ENCODE peak calls at places on chromosomes 5 and 9, in seven cellular contexts. R is fibroblast of the aortic adventitia, W is sciatic nerve, A is NCI-H460, O is heart right ventricle, Z is AG04450, T is tibial nerve. Q is an unnamed sample.

GRCh38 chr9:136944094-136944518 is 432 bp downstream of the FBXW5 start:
- DNase-seq in Z (peak), O (no peak), A (peak), W (no peak), R (peak), T (peak), Q (peak)

GRCh38 chr5:8019719-8020218 is 150.8 kb downstream of the MTRR start:
- DNase-seq in O (no peak), Z (no peak), R (no peak), T (no peak), W (no peak), A (no peak), Q (no peak)

GRCh38 chr5:32733582-32734340 is 22.6 kb downstream of the NPR3 start:
- DNase-seq in Z (no peak), A (no peak), T (no peak), O (no peak), W (no peak), R (no peak), Q (no peak)

GRCh38 chr5:55510523-55510880 is 24.3 kb downstream of the PLPP1 start:
- DNase-seq in Z (no peak), O (no peak), R (no peak), A (no peak), W (no peak), T (no peak), Q (no peak)

GRCh38 chr5:143886621-143887301 is 74.8 kb downstream of the HMHB1 start:
- DNase-seq in T (no peak), O (no peak), Z (no peak), A (no peak), R (peak), W (no peak), Q (no peak)

GRCh38 chr5:6583049-6583880 is 49.6 kb downstream of the NSUN2 start:
- DNase-seq in A (no peak), Z (no peak), R (no peak), O (no peak), T (no peak), W (no peak), Q (peak)

GRCh38 chr5:40240111-40240510 is 439.6 kb upstream of the PTGER4 start:
- DNase-seq in W (no peak), R (peak), A (no peak), T (no peak), O (no peak), Z (no peak), Q (no peak)

GRCh38 chr5:116553366-116553765 is 21.3 kb downstream of the SEMA6A start:
- DNase-seq in Z (no peak), W (no peak), R (no peak), A (no peak), O (no peak), T (no peak), Q (no peak)

GRCh38 chr9:134153450-134153849 is 10.9 kb downstream of the RNU6ATAC start:
- DNase-seq in Z (no peak), W (no peak), T (no peak), R (no peak), O (no peak), A (no peak), Q (no peak)

GRCh38 chr9:17807670-17808282 is 228.9 kb downstream of the SH3GL2 start:
- DNase-seq in A (no peak), W (no peak), T (no peak), O (no peak), Z (no peak), R (no peak), Q (no peak)

GRCh38 chr5:116573617-116574431 is 799 bp downstream of the SEMA6A start:
- DNase-seq in W (no peak), O (peak), T (no peak), R (no peak), Z (no peak), A (no peak), Q (no peak)

GRCh38 chr9:14272924-14273528 is 40.9 kb downstream of the NFIB start:
- DNase-seq in W (no peak), Z (no peak), A (no peak), R (no peak), T (no peak), O (no peak), Q (no peak)

GRCh38 chr5:24141046-24141445 is 503.7 kb downstream of the CDH10 start:
- DNase-seq in R (peak), A (no peak), T (no peak), Z (no peak), W (peak), O (peak), Q (peak)

GRCh38 chr5:181001947-181002346 is 13.3 kb downstream of the BTNL3 start:
- DNase-seq in O (no peak), A (no peak), W (no peak), T (no peak), R (no peak), Z (no peak), Q (no peak)

GRCh38 chr5:127801751-127802476 is 98.7 kb downstream of the CCDC192 start:
- DNase-seq in T (no peak), O (no peak), W (no peak), A (no peak), R (peak), Z (no peak), Q (no peak)

GRCh38 chr5:142568996-142569335 is 116.9 kb downstream of the FGF1 start:
- DNase-seq in Z (no peak), A (no peak), R (no peak), T (no peak), O (no peak), W (no peak), Q (no peak)

GRCh38 chr5:88298425-88298824 is 29.8 kb upstream of the TMEM161B start:
- DNase-seq in Z (peak), O (no peak), R (peak), T (no peak), A (no peak), W (no peak), Q (no peak)

GRCh38 chr9:36725777-36726356 is 153.2 kb downstream of the MELK start:
- DNase-seq in W (no peak), R (no peak), O (no peak), T (no peak), Z (no peak), A (no peak), Q (peak)

GRCh38 chr5:122941737-122942136 is 94.8 kb downstream of the PPIC start:
- DNase-seq in O (no peak), A (no peak), Z (no peak), W (no peak), T (no peak), R (no peak), Q (no peak)

GRCh38 chr5:78838753-78839152 is 146.4 kb downstream of the ARSB start:
- DNase-seq in T (no peak), W (no peak), O (no peak), A (no peak), R (no peak), Z (no peak), Q (no peak)

GRCh38 chr9:128684325-128685021 is 4.5 kb upstream of the SET start:
- DNase-seq in Z (no peak), A (peak), O (peak), R (peak), W (peak), T (peak), Q (peak)

GRCh38 chr9:133111461-133112360 is 9.3 kb downstream of the RALGDS start:
- DNase-seq in R (no peak), T (no peak), W (no peak), Z (no peak), O (no peak), A (no peak), Q (no peak)

Q was measured in A673.